ENCODE peak calls at places on chromosomes 4 and X, in four cellular contexts. One of them, this sample, is unnamed.

GRCh38 chr4:108313546-108314339 is 145.0 kb upstream of the LEF1 start:
- ATAC-seq in stimulated activated naive CD8-positive, alpha-beta T cell treated with anti-CD3 and anti-CD28 coated beads, Interleukin-15, amount 100 ng/mL, for 72 hours: peak
- ATAC-seq in HCT116: no peak
- ATAC-seq in DND-41: peak
- ATAC-seq in this sample: no peak

GRCh38 chr4:184861047-184861446 is 35.3 kb upstream of the ACSL1 start:
- ATAC-seq in stimulated activated naive CD8-positive, alpha-beta T cell treated with anti-CD3 and anti-CD28 coated beads, Interleukin-15, amount 100 ng/mL, for 72 hours: peak
- ATAC-seq in DND-41: no peak
- ATAC-seq in HCT116: no peak
- ATAC-seq in this sample: no peak

GRCh38 chr4:118280501-118281218 is 72.1 kb downstream of the PRSS12 start:
- ATAC-seq in DND-41: peak
- ATAC-seq in HCT116: peak
- ATAC-seq in stimulated activated naive CD8-positive, alpha-beta T cell treated with anti-CD3 and anti-CD28 coated beads, Interleukin-15, amount 100 ng/mL, for 72 hours: no peak
- ATAC-seq in this sample: peak

GRCh38 chrX:109362101-109362500 is 119.8 kb downstream of the GUCY2F start:
- ATAC-seq in DND-41: no peak
- ATAC-seq in stimulated activated naive CD8-positive, alpha-beta T cell treated with anti-CD3 and anti-CD28 coated beads, Interleukin-15, amount 100 ng/mL, for 72 hours: no peak
- ATAC-seq in HCT116: no peak
- ATAC-seq in this sample: no peak

GRCh38 chr4:184364100-184364921 is 110.0 kb downstream of the IRF2 start:
- ATAC-seq in DND-41: no peak
- ATAC-seq in HCT116: no peak
- ATAC-seq in stimulated activated naive CD8-positive, alpha-beta T cell treated with anti-CD3 and anti-CD28 coated beads, Interleukin-15, amount 100 ng/mL, for 72 hours: no peak
- ATAC-seq in this sample: no peak

GRCh38 chrX:101397779-101398178 is 7.0 kb downstream of the RPL36A start:
- ATAC-seq in stimulated activated naive CD8-positive, alpha-beta T cell treated with anti-CD3 and anti-CD28 coated beads, Interleukin-15, amount 100 ng/mL, for 72 hours: no peak
- ATAC-seq in DND-41: peak
- ATAC-seq in HCT116: peak
- ATAC-seq in this sample: peak

GRCh38 chr4:95095352-95095974 is 337.7 kb downstream of the BMPR1B start:
- ATAC-seq in DND-41: peak
- ATAC-seq in HCT116: peak
- ATAC-seq in stimulated activated naive CD8-positive, alpha-beta T cell treated with anti-CD3 and anti-CD28 coated beads, Interleukin-15, amount 100 ng/mL, for 72 hours: no peak
- ATAC-seq in this sample: peak

GRCh38 chrX:136692271-136692670 is 44.3 kb downstream of the CD40LG start:
- ATAC-seq in HCT116: no peak
- ATAC-seq in DND-41: no peak
- ATAC-seq in stimulated activated naive CD8-positive, alpha-beta T cell treated with anti-CD3 and anti-CD28 coated beads, Interleukin-15, amount 100 ng/mL, for 72 hours: no peak
- ATAC-seq in this sample: no peak

GRCh38 chr4:21709031-21709430 is 239.5 kb downstream of the KCNIP4 start:
- ATAC-seq in HCT116: no peak
- ATAC-seq in stimulated activated naive CD8-positive, alpha-beta T cell treated with anti-CD3 and anti-CD28 coated beads, Interleukin-15, amount 100 ng/mL, for 72 hours: no peak
- ATAC-seq in DND-41: no peak
- ATAC-seq in this sample: no peak

GRCh38 chr4:176789955-176790354 is 2.8 kb downstream of the VEGFC start:
- ATAC-seq in stimulated activated naive CD8-positive, alpha-beta T cell treated with anti-CD3 and anti-CD28 coated beads, Interleukin-15, amount 100 ng/mL, for 72 hours: peak
- ATAC-seq in HCT116: peak
- ATAC-seq in DND-41: peak
- ATAC-seq in this sample: peak

GRCh38 chr4:177596035-177596434 is 153.8 kb upstream of the AGA start:
- ATAC-seq in DND-41: peak
- ATAC-seq in HCT116: peak
- ATAC-seq in stimulated activated naive CD8-positive, alpha-beta T cell treated with anti-CD3 and anti-CD28 coated beads, Interleukin-15, amount 100 ng/mL, for 72 hours: peak
- ATAC-seq in this sample: peak

GRCh38 chr4:48137766-48138349 is 3.8 kb upstream of the TXK start:
- ATAC-seq in HCT116: no peak
- ATAC-seq in stimulated activated naive CD8-positive, alpha-beta T cell treated with anti-CD3 and anti-CD28 coated beads, Interleukin-15, amount 100 ng/mL, for 72 hours: peak
- ATAC-seq in DND-41: peak
- ATAC-seq in this sample: no peak

GRCh38 chr4:176123710-176124407 is 58.2 kb downstream of the WDR17 start:
- ATAC-seq in DND-41: no peak
- ATAC-seq in HCT116: peak
- ATAC-seq in stimulated activated naive CD8-positive, alpha-beta T cell treated with anti-CD3 and anti-CD28 coated beads, Interleukin-15, amount 100 ng/mL, for 72 hours: peak
- ATAC-seq in this sample: peak

GRCh38 chrX:97294016-97294415 is 410.3 kb downstream of the RPA4 start:
- ATAC-seq in stimulated activated naive CD8-positive, alpha-beta T cell treated with anti-CD3 and anti-CD28 coated beads, Interleukin-15, amount 100 ng/mL, for 72 hours: no peak
- ATAC-seq in DND-41: no peak
- ATAC-seq in HCT116: no peak
- ATAC-seq in this sample: no peak

GRCh38 chr4:37478151-37478550 is 208.0 kb downstream of the RELL1 start:
- ATAC-seq in stimulated activated naive CD8-positive, alpha-beta T cell treated with anti-CD3 and anti-CD28 coated beads, Interleukin-15, amount 100 ng/mL, for 72 hours: no peak
- ATAC-seq in HCT116: no peak
- ATAC-seq in DND-41: no peak
- ATAC-seq in this sample: no peak

GRCh38 chrX:15425024-15425423 is 40.8 kb upstream of the VEGFD start:
- ATAC-seq in DND-41: no peak
- ATAC-seq in stimulated activated naive CD8-positive, alpha-beta T cell treated with anti-CD3 and anti-CD28 coated beads, Interleukin-15, amount 100 ng/mL, for 72 hours: no peak
- ATAC-seq in HCT116: no peak
- ATAC-seq in this sample: no peak

GRCh38 chr4:158778065-158778711 is 9.4 kb downstream of the FNIP2 start:
- ATAC-seq in stimulated activated naive CD8-positive, alpha-beta T cell treated with anti-CD3 and anti-CD28 coated beads, Interleukin-15, amount 100 ng/mL, for 72 hours: peak
- ATAC-seq in DND-41: no peak
- ATAC-seq in HCT116: no peak
- ATAC-seq in this sample: no peak

GRCh38 chrX:56550667-56551066 is 12.8 kb upstream of the UBQLN2 start:
- ATAC-seq in stimulated activated naive CD8-positive, alpha-beta T cell treated with anti-CD3 and anti-CD28 coated beads, Interleukin-15, amount 100 ng/mL, for 72 hours: no peak
- ATAC-seq in DND-41: no peak
- ATAC-seq in HCT116: no peak
- ATAC-seq in this sample: no peak

GRCh38 chrX:96861661-96862060 is 22.0 kb upstream of the RPA4 start:
- ATAC-seq in DND-41: no peak
- ATAC-seq in HCT116: no peak
- ATAC-seq in stimulated activated naive CD8-positive, alpha-beta T cell treated with anti-CD3 and anti-CD28 coated beads, Interleukin-15, amount 100 ng/mL, for 72 hours: no peak
- ATAC-seq in this sample: no peak

GRCh38 chr4:113584407-113585150 is 177.0 kb downstream of the CAMK2D start:
- ATAC-seq in HCT116: peak
- ATAC-seq in DND-41: no peak
- ATAC-seq in stimulated activated naive CD8-positive, alpha-beta T cell treated with anti-CD3 and anti-CD28 coated beads, Interleukin-15, amount 100 ng/mL, for 72 hours: no peak
- ATAC-seq in this sample: peak

GRCh38 chr4:6426571-6427438 is 45.6 kb downstream of the PPP2R2C start:
- ATAC-seq in DND-41: no peak
- ATAC-seq in HCT116: no peak
- ATAC-seq in stimulated activated naive CD8-positive, alpha-beta T cell treated with anti-CD3 and anti-CD28 coated beads, Interleukin-15, amount 100 ng/mL, for 72 hours: no peak
- ATAC-seq in this sample: no peak

GRCh38 chr4:140103676-140104075 is 50.3 kb downstream of the MAML3 start:
- ATAC-seq in stimulated activated naive CD8-positive, alpha-beta T cell treated with anti-CD3 and anti-CD28 coated beads, Interleukin-15, amount 100 ng/mL, for 72 hours: peak
- ATAC-seq in HCT116: no peak
- ATAC-seq in DND-41: peak
- ATAC-seq in this sample: peak

GRCh38 chr4:53011176-53011575 is 149.1 kb downstream of the RASL11B start:
- ATAC-seq in DND-41: no peak
- ATAC-seq in stimulated activated naive CD8-positive, alpha-beta T cell treated with anti-CD3 and anti-CD28 coated beads, Interleukin-15, amount 100 ng/mL, for 72 hours: no peak
- ATAC-seq in HCT116: no peak
- ATAC-seq in this sample: no peak

GRCh38 chr4:32624943-32625603 is 1904.9 kb downstream of the PCDH7 start:
- ATAC-seq in DND-41: no peak
- ATAC-seq in HCT116: no peak
- ATAC-seq in stimulated activated naive CD8-positive, alpha-beta T cell treated with anti-CD3 and anti-CD28 coated beads, Interleukin-15, amount 100 ng/mL, for 72 hours: no peak
- ATAC-seq in this sample: no peak

GRCh38 chr4:93748943-93749342 is 79.6 kb upstream of the ATOH1 start:
- ATAC-seq in HCT116: no peak
- ATAC-seq in stimulated activated naive CD8-positive, alpha-beta T cell treated with anti-CD3 and anti-CD28 coated beads, Interleukin-15, amount 100 ng/mL, for 72 hours: no peak
- ATAC-seq in DND-41: no peak
- ATAC-seq in this sample: no peak

GRCh38 chr4:37872310-37872988 is 18.4 kb upstream of the TBC1D1 start:
- ATAC-seq in stimulated activated naive CD8-positive, alpha-beta T cell treated with anti-CD3 and anti-CD28 coated beads, Interleukin-15, amount 100 ng/mL, for 72 hours: peak
- ATAC-seq in DND-41: peak
- ATAC-seq in HCT116: no peak
- ATAC-seq in this sample: no peak

GRCh38 chr4:22454955-22455354 is 60.9 kb downstream of the ADGRA3 start:
- ATAC-seq in DND-41: no peak
- ATAC-seq in HCT116: no peak
- ATAC-seq in stimulated activated naive CD8-positive, alpha-beta T cell treated with anti-CD3 and anti-CD28 coated beads, Interleukin-15, amount 100 ng/mL, for 72 hours: no peak
- ATAC-seq in this sample: no peak

GRCh38 chrX:150360331-150360730 is 2.8 kb upstream of the MAMLD1 start:
- ATAC-seq in HCT116: no peak
- ATAC-seq in stimulated activated naive CD8-positive, alpha-beta T cell treated with anti-CD3 and anti-CD28 coated beads, Interleukin-15, amount 100 ng/mL, for 72 hours: no peak
- ATAC-seq in DND-41: no peak
- ATAC-seq in this sample: no peak

GRCh38 chrX:148501121-148502066 is 977 bp downstream of the AFF2 start:
- ATAC-seq in HCT116: no peak
- ATAC-seq in DND-41: peak
- ATAC-seq in stimulated activated naive CD8-positive, alpha-beta T cell treated with anti-CD3 and anti-CD28 coated beads, Interleukin-15, amount 100 ng/mL, for 72 hours: peak
- ATAC-seq in this sample: no peak

GRCh38 chr4:117575850-117576249 is 458.4 kb upstream of the NDST3 start:
- ATAC-seq in stimulated activated naive CD8-positive, alpha-beta T cell treated with anti-CD3 and anti-CD28 coated beads, Interleukin-15, amount 100 ng/mL, for 72 hours: peak
- ATAC-seq in DND-41: no peak
- ATAC-seq in HCT116: no peak
- ATAC-seq in this sample: no peak

GRCh38 chrX:54423161-54423888 is 16.9 kb upstream of the TSR2 start:
- ATAC-seq in stimulated activated naive CD8-positive, alpha-beta T cell treated with anti-CD3 and anti-CD28 coated beads, Interleukin-15, amount 100 ng/mL, for 72 hours: peak
- ATAC-seq in DND-41: no peak
- ATAC-seq in HCT116: no peak
- ATAC-seq in this sample: no peak

GRCh38 chr4:87497141-87497540 is 32.0 kb downstream of the SPARCL1 start:
- ATAC-seq in HCT116: peak
- ATAC-seq in DND-41: no peak
- ATAC-seq in stimulated activated naive CD8-positive, alpha-beta T cell treated with anti-CD3 and anti-CD28 coated beads, Interleukin-15, amount 100 ng/mL, for 72 hours: no peak
- ATAC-seq in this sample: no peak

GRCh38 chr4:71004281-71004851 is 10.9 kb downstream of the DCK start:
- ATAC-seq in HCT116: no peak
- ATAC-seq in DND-41: peak
- ATAC-seq in stimulated activated naive CD8-positive, alpha-beta T cell treated with anti-CD3 and anti-CD28 coated beads, Interleukin-15, amount 100 ng/mL, for 72 hours: peak
- ATAC-seq in this sample: no peak

GRCh38 chrX:12949927-12950656 is 24.8 kb upstream of the TMSB4X start:
- ATAC-seq in HCT116: no peak
- ATAC-seq in stimulated activated naive CD8-positive, alpha-beta T cell treated with anti-CD3 and anti-CD28 coated beads, Interleukin-15, amount 100 ng/mL, for 72 hours: peak
- ATAC-seq in DND-41: peak
- ATAC-seq in this sample: peak

GRCh38 chrX:54776987-54777672 is 20.9 kb downstream of the ITIH6 start:
- ATAC-seq in stimulated activated naive CD8-positive, alpha-beta T cell treated with anti-CD3 and anti-CD28 coated beads, Interleukin-15, amount 100 ng/mL, for 72 hours: peak
- ATAC-seq in DND-41: peak
- ATAC-seq in HCT116: no peak
- ATAC-seq in this sample: no peak

GRCh38 chr4:5191831-5192230 is 140.6 kb downstream of the STK32B start:
- ATAC-seq in stimulated activated naive CD8-positive, alpha-beta T cell treated with anti-CD3 and anti-CD28 coated beads, Interleukin-15, amount 100 ng/mL, for 72 hours: no peak
- ATAC-seq in DND-41: no peak
- ATAC-seq in HCT116: no peak
- ATAC-seq in this sample: no peak

GRCh38 chr4:1033840-1034551 is 22.6 kb downstream of the FGFRL1 start:
- ATAC-seq in stimulated activated naive CD8-positive, alpha-beta T cell treated with anti-CD3 and anti-CD28 coated beads, Interleukin-15, amount 100 ng/mL, for 72 hours: no peak
- ATAC-seq in HCT116: no peak
- ATAC-seq in DND-41: no peak
- ATAC-seq in this sample: no peak

GRCh38 chrX:2387614-2388239 is 113.0 kb downstream of the DHRSX start:
- ATAC-seq in stimulated activated naive CD8-positive, alpha-beta T cell treated with anti-CD3 and anti-CD28 coated beads, Interleukin-15, amount 100 ng/mL, for 72 hours: peak
- ATAC-seq in HCT116: peak
- ATAC-seq in DND-41: no peak
- ATAC-seq in this sample: no peak

GRCh38 chrX:31228909-31229308 is 157.1 kb upstream of the FTHL17 start:
- ATAC-seq in HCT116: no peak
- ATAC-seq in stimulated activated naive CD8-positive, alpha-beta T cell treated with anti-CD3 and anti-CD28 coated beads, Interleukin-15, amount 100 ng/mL, for 72 hours: no peak
- ATAC-seq in DND-41: no peak
- ATAC-seq in this sample: no peak

GRCh38 chr4:78809928-78810835 is 34.0 kb downstream of the BMP2K start:
- ATAC-seq in HCT116: no peak
- ATAC-seq in DND-41: no peak
- ATAC-seq in stimulated activated naive CD8-positive, alpha-beta T cell treated with anti-CD3 and anti-CD28 coated beads, Interleukin-15, amount 100 ng/mL, for 72 hours: no peak
- ATAC-seq in this sample: no peak

This sample was measured in SK-N-SH treated with all-trans-retinoic acid at 6 μM for 48 hours.